ENCODE peak calls at places on chromosomes 1 and 21, in nine cellular contexts. H is activated T-helper 9 cell treated with anti-CD3 and anti-CD28 coated beads, Interleukin-2, amount 50 U/mL, for 16 hours; S is amygdala; G is HT1080; Q is COR-L47; U is nucleus accumbens; Z is HS-27A; A is mesenchymal stem cell; Y is activated CD4-positive, alpha-beta T cell treated with anti-CD3 and anti-CD28 coated beads for 24 hours. K is an unnamed sample.
A peak's percentile ranks its signal among the peaks of the same experiment; 100 is the strongest.

GRCh38 chr1:41719128-41719527 is 199.6 kb downstream of the HIVEP3 start:
- DNase-seq in S (no peak), U (no peak), Q (no peak), Y (no peak), G (no peak), Z (no peak), A (no peak), H (no peak), K (no peak)

GRCh38 chr1:230049731-230050130 is 17.3 kb upstream of the GALNT2 start:
- DNase-seq in G (no peak), U (no peak), Y (no peak), Q (peak; percentile 13), S (no peak), A (no peak), H (no peak), Z (no peak), K (no peak)

GRCh38 chr1:111402083-111402482 is 25.5 kb downstream of the OVGP1 start:
- DNase-seq in G (no peak), U (no peak), A (no peak), H (no peak), Q (no peak), Z (no peak), Y (no peak), S (no peak), K (no peak)

GRCh38 chr1:201793306-201793925 is 35.5 kb upstream of the IPO9 start:
- DNase-seq in Y (no peak), H (no peak), S (no peak), Z (no peak), Q (no peak), G (no peak), A (no peak), U (no peak), K (no peak)

GRCh38 chr1:243316366-243316989 is 60.6 kb downstream of the SDCCAG8 start:
- DNase-seq in A (no peak), S (peak; percentile 52), U (peak; percentile 81), G (no peak), Z (no peak), Q (no peak), Y (no peak), H (no peak), K (no peak)

GRCh38 chr1:45026446-45026845 is 14.4 kb downstream of the UROD start:
- DNase-seq in H (no peak), U (no peak), Y (no peak), G (no peak), A (no peak), S (no peak), Q (no peak), Z (no peak), K (no peak)

GRCh38 chr1:57843760-57844159 is 419.9 kb upstream of the DAB1 start:
- DNase-seq in U (no peak), Z (no peak), H (no peak), Y (no peak), Q (no peak), G (peak; percentile 54), S (no peak), A (peak; percentile 37), K (no peak)

GRCh38 chr1:154599658-154600057 is 8.3 kb downstream of the ADAR start:
- DNase-seq in Y (no peak), H (no peak), Q (no peak), G (no peak), Z (no peak), A (peak; percentile 33), U (no peak), S (peak; percentile 12), K (no peak)

GRCh38 chr1:170674239-170674638 is 10.3 kb downstream of the PRRX1 start:
- DNase-seq in Y (no peak), G (no peak), S (no peak), Z (no peak), A (no peak), Q (no peak), H (no peak), U (no peak), K (no peak)

GRCh38 chr1:221865808-221866207 is 123.9 kb upstream of the DUSP10 start:
- DNase-seq in S (no peak), Q (no peak), H (no peak), Y (no peak), A (no peak), G (peak; percentile 58), Z (no peak), U (no peak), K (peak; percentile 79)

GRCh38 chr21:32624726-32625125 is 12.5 kb upstream of the CFAP298 start:
- DNase-seq in A (peak; percentile 9), Q (no peak), Y (no peak), S (no peak), H (no peak), U (no peak), Z (no peak), G (peak; percentile 35), K (no peak)

GRCh38 chr21:25717491-25718139 is 17.1 kb downstream of the ATP5PF start:
- DNase-seq in S (no peak), Y (no peak), U (no peak), Q (no peak), G (no peak), Z (no peak), H (no peak), A (peak; percentile 26), K (no peak)

K was measured in AG04450.